ENCODE peak calls at places on chromosomes 7 and 10, in seven cellular contexts. One of them, this sample, is unnamed. For H3K4me1, the result is how much of the 10 kb centered on the place peaks cover.

GRCh38 chr10:93465806-93466675 is 16.1 kb downstream of the MYOF start:
- DNase-seq in right cardiac atrium: peak
- DNase-seq in body of pancreas: peak
- DNase-seq in IMR-90: peak
- DNase-seq in effector memory CD4-positive, alpha-beta T cell: no peak
- DNase-seq in SK-N-SH: peak
- DNase-seq in PC-3: peak
- DNase-seq in this sample: peak

GRCh38 chr10:132463333-132464255 is 66.6 kb downstream of the PWWP2B start:
- DNase-seq in right cardiac atrium: peak
- DNase-seq in effector memory CD4-positive, alpha-beta T cell: no peak
- DNase-seq in body of pancreas: peak
- DNase-seq in IMR-90: no peak
- DNase-seq in PC-3: no peak
- DNase-seq in SK-N-SH: no peak
- DNase-seq in this sample: peak

GRCh38 chr7:122337011-122337410 is 32.5 kb upstream of the FEZF1 start:
- DNase-seq in right cardiac atrium: no peak
- DNase-seq in IMR-90: no peak
- DNase-seq in PC-3: no peak
- DNase-seq in effector memory CD4-positive, alpha-beta T cell: no peak
- DNase-seq in body of pancreas: no peak
- DNase-seq in SK-N-SH: no peak
- DNase-seq in this sample: no peak

GRCh38 chr10:77036993-77037734 is 600.4 kb downstream of the KCNMA1 start:
- DNase-seq in body of pancreas: no peak
- DNase-seq in effector memory CD4-positive, alpha-beta T cell: no peak
- DNase-seq in right cardiac atrium: no peak
- DNase-seq in SK-N-SH: peak
- DNase-seq in PC-3: peak
- DNase-seq in IMR-90: no peak
- DNase-seq in this sample: no peak

GRCh38 chr7:151896486-151896885 is 19.6 kb upstream of the PRKAG2 start:
- DNase-seq in SK-N-SH: no peak
- DNase-seq in PC-3: no peak
- DNase-seq in effector memory CD4-positive, alpha-beta T cell: no peak
- DNase-seq in right cardiac atrium: no peak
- DNase-seq in IMR-90: no peak
- DNase-seq in body of pancreas: no peak
- DNase-seq in this sample: no peak

GRCh38 chr10:34838366-34838900 is 23.3 kb upstream of the PARD3 start:
- DNase-seq in effector memory CD4-positive, alpha-beta T cell: no peak
- DNase-seq in IMR-90: no peak
- DNase-seq in body of pancreas: no peak
- DNase-seq in right cardiac atrium: no peak
- DNase-seq in SK-N-SH: no peak
- DNase-seq in PC-3: no peak
- DNase-seq in this sample: no peak

GRCh38 chr10:83932245-83932644 is 207.1 kb upstream of the GHITM start:
- DNase-seq in right cardiac atrium: no peak
- DNase-seq in IMR-90: no peak
- DNase-seq in SK-N-SH: no peak
- DNase-seq in PC-3: no peak
- DNase-seq in body of pancreas: no peak
- DNase-seq in effector memory CD4-positive, alpha-beta T cell: no peak
- DNase-seq in this sample: no peak

GRCh38 chr10:132616170-132616994 is 78.8 kb downstream of the INPP5A start:
- DNase-seq in right cardiac atrium: peak
- DNase-seq in SK-N-SH: no peak
- DNase-seq in body of pancreas: peak
- DNase-seq in PC-3: no peak
- DNase-seq in IMR-90: no peak
- DNase-seq in effector memory CD4-positive, alpha-beta T cell: peak
- DNase-seq in this sample: no peak

GRCh38 chr7:42479452-42480303 is 242.7 kb upstream of the GLI3 start:
- DNase-seq in IMR-90: no peak
- DNase-seq in effector memory CD4-positive, alpha-beta T cell: no peak
- DNase-seq in PC-3: peak
- DNase-seq in SK-N-SH: no peak
- DNase-seq in right cardiac atrium: no peak
- DNase-seq in body of pancreas: no peak
- DNase-seq in this sample: no peak

GRCh38 chr10:132961-133898 is 2.0 kb upstream of the ZMYND11 start:
- DNase-seq in right cardiac atrium: no peak
- DNase-seq in PC-3: peak
- DNase-seq in IMR-90: peak
- DNase-seq in SK-N-SH: no peak
- DNase-seq in effector memory CD4-positive, alpha-beta T cell: no peak
- DNase-seq in body of pancreas: no peak
- DNase-seq in this sample: no peak

GRCh38 chr10:114388275-114388674 is 16.0 kb downstream of the AFAP1L2 start:
- DNase-seq in right cardiac atrium: no peak
- DNase-seq in effector memory CD4-positive, alpha-beta T cell: no peak
- DNase-seq in SK-N-SH: no peak
- DNase-seq in IMR-90: no peak
- DNase-seq in body of pancreas: no peak
- DNase-seq in PC-3: peak
- DNase-seq in this sample: no peak

GRCh38 chr10:82288461-82288881 is 413.5 kb downstream of the NRG3 start:
- DNase-seq in SK-N-SH: no peak
- DNase-seq in PC-3: no peak
- DNase-seq in IMR-90: no peak
- DNase-seq in effector memory CD4-positive, alpha-beta T cell: no peak
- DNase-seq in body of pancreas: no peak
- DNase-seq in right cardiac atrium: no peak
- DNase-seq in this sample: no peak

GRCh38 chr7:17239683-17240521 is 58.5 kb upstream of the AHR start:
- DNase-seq in body of pancreas: no peak
- DNase-seq in SK-N-SH: no peak
- DNase-seq in IMR-90: peak
- DNase-seq in PC-3: peak
- DNase-seq in right cardiac atrium: no peak
- DNase-seq in effector memory CD4-positive, alpha-beta T cell: no peak
- DNase-seq in this sample: no peak

GRCh38 chr10:86961481-86962091 is 3.2 kb downstream of the SNCG start:
- DNase-seq in right cardiac atrium: peak
- DNase-seq in effector memory CD4-positive, alpha-beta T cell: no peak
- DNase-seq in IMR-90: peak
- DNase-seq in body of pancreas: no peak
- DNase-seq in PC-3: peak
- DNase-seq in SK-N-SH: no peak
- DNase-seq in this sample: no peak

GRCh38 chr7:142352543-142352942 is 94.7 kb upstream of the PRSS58 start:
- DNase-seq in SK-N-SH: no peak
- DNase-seq in effector memory CD4-positive, alpha-beta T cell: no peak
- DNase-seq in body of pancreas: no peak
- DNase-seq in PC-3: no peak
- DNase-seq in IMR-90: peak
- DNase-seq in right cardiac atrium: no peak
- DNase-seq in this sample: no peak

GRCh38 chr7:90629306-90629918 is 33.3 kb downstream of the CDK14 start:
- DNase-seq in effector memory CD4-positive, alpha-beta T cell: no peak
- DNase-seq in body of pancreas: no peak
- DNase-seq in PC-3: peak
- DNase-seq in right cardiac atrium: no peak
- DNase-seq in SK-N-SH: peak
- DNase-seq in IMR-90: peak
- DNase-seq in this sample: no peak

DNA sequence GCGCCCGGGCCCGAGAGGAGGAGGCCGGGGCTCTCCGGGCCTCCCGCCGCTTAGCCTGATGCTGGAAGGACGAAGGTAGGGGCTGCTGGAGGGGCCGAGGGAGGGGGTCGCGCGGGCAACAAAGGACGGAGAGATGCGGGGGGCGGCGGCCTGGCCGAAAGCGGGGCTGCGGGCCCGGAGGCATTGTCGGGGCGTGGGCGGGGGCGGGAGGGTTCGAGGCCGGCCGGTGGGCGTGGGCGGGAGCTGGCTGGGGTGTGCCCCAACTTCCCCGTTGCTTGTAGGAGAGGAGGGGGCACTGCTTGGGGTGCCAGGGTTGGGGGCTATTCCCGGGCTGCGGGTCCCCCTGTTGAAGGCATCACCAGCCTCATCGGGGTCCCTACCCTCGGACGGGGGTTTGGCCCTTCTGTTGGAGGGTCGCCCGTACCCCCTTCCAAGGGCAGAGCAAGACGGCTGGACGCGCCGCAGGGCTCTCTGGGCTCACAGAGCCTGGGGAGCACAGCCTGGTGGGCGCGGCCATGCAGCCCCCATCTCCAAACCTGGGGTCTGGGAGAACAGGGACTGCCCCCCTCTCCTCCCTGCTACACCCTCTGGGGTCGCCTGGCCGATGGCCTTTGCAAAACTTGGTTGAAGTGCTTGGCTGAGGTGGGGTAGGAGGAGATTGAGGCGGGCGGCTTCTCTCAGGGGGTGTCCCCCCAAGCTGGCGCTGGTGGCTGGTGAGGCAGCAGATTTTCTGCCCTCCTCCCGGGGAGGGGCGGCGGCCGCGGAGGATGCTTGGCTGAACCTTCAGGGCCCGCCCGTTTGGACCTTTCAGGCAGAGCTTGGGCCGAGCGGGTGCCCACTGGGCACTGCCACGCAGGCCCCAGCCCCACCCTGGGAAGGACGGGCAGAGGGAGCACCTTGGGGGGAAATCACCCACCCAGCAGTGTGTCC is 718 bp downstream of the CLIP2 start:
- DNase-seq in right cardiac atrium: peak
- DNase-seq in body of pancreas: peak
- DNase-seq in PC-3: peak
- DNase-seq in SK-N-SH: peak
- DNase-seq in IMR-90: no peak
- DNase-seq in effector memory CD4-positive, alpha-beta T cell: peak
- DNase-seq in this sample: peak
- H3K27ac ChIP-seq in right cardiac atrium: no peak
- H3K27ac ChIP-seq in body of pancreas: peak
- H3K27ac ChIP-seq in PC-3: no peak
- H3K27ac ChIP-seq in SK-N-SH: peak
- H3K27ac ChIP-seq in IMR-90: peak
- H3K27ac ChIP-seq in effector memory CD4-positive, alpha-beta T cell: no peak
- H3K27ac ChIP-seq in this sample: no peak

GRCh38 chr10:112290054-112290373 is 6.8 kb downstream of the TECTB start:
- DNase-seq in SK-N-SH: no peak
- DNase-seq in body of pancreas: no peak
- DNase-seq in PC-3: no peak
- DNase-seq in effector memory CD4-positive, alpha-beta T cell: no peak
- DNase-seq in IMR-90: no peak
- DNase-seq in right cardiac atrium: no peak
- DNase-seq in this sample: no peak

GRCh38 chr10:112286837-112287818 is 3.9 kb downstream of the TECTB start:
- DNase-seq in IMR-90: no peak
- DNase-seq in body of pancreas: no peak
- DNase-seq in effector memory CD4-positive, alpha-beta T cell: no peak
- DNase-seq in SK-N-SH: no peak
- DNase-seq in right cardiac atrium: no peak
- DNase-seq in PC-3: no peak
- DNase-seq in this sample: no peak

GRCh38 chr10:112287844-112288243 is 4.6 kb downstream of the TECTB start:
- DNase-seq in IMR-90: no peak
- DNase-seq in SK-N-SH: no peak
- DNase-seq in right cardiac atrium: no peak
- DNase-seq in effector memory CD4-positive, alpha-beta T cell: no peak
- DNase-seq in body of pancreas: no peak
- DNase-seq in PC-3: no peak
- DNase-seq in this sample: no peak

GRCh38 chr10:112288526-112288925 is 5.3 kb downstream of the TECTB start:
- DNase-seq in effector memory CD4-positive, alpha-beta T cell: no peak
- DNase-seq in PC-3: no peak
- DNase-seq in IMR-90: no peak
- DNase-seq in right cardiac atrium: no peak
- DNase-seq in body of pancreas: no peak
- DNase-seq in SK-N-SH: no peak
- DNase-seq in this sample: no peak

DNA sequence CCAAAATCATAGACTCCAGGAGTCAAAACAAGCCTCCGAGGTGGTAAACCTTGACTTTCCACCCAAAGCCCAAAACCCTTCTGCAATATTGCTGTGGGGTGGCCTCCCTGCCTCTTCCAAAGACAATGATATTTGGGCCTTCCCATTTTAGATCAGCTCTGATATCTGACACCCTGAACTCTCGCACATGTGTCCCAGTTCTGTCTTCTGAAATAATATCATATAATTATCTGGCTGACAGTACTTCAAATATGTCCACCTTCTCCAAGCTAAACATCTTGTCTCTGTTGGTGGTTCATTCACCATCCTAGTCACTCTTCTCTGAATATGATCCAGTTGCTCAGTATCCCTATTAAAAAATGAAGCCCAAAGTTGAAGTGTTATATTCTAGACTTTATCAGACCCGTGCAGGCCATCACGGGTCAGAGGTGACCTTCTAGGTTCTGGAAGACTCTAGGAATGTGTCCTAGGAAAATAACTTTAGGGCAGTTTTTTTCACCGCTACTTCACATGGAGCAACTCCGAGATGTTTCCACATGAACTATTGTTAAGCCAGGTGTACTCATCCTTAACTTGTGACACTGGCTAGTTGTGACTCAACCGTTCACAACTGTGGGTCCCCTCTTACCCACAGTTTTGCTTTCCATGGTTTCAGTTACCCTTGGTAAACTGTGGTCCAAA is 6.3 kb downstream of the TECTB start:
- DNase-seq in IMR-90: no peak
- DNase-seq in right cardiac atrium: no peak
- DNase-seq in body of pancreas: no peak
- DNase-seq in PC-3: no peak
- DNase-seq in SK-N-SH: no peak
- DNase-seq in effector memory CD4-positive, alpha-beta T cell: no peak
- DNase-seq in this sample: no peak
- H3K4me1 ChIP-seq in IMR-90: under half
- H3K4me1 ChIP-seq in right cardiac atrium: under half
- H3K4me1 ChIP-seq in body of pancreas: under half
- H3K4me1 ChIP-seq in PC-3: under half
- H3K4me1 ChIP-seq in SK-N-SH: under half
- H3K4me1 ChIP-seq in effector memory CD4-positive, alpha-beta T cell: under half
- H3K4me1 ChIP-seq in this sample: under half

DNA sequence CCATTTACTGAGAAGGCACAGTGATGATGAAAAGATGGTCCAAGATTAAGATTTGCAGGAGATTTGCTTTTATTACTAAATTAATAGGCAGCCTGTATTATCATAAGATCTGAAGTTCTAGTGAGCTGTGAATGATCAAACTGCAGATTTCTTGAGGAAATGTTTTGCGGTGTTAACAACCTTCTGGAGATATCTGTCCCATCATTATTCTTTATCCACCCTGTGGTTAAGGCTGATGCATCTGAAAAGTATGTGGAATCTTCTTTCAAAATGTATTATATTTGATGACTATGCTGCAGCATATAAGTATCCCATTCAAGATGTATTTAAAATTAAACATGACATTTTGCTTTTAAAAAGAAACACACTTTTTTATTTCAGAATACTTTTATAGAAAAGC is 150.3 kb downstream of the POLR1F start:
- DNase-seq in body of pancreas: no peak
- DNase-seq in right cardiac atrium: no peak
- DNase-seq in SK-N-SH: no peak
- DNase-seq in PC-3: peak
- DNase-seq in effector memory CD4-positive, alpha-beta T cell: no peak
- DNase-seq in IMR-90: peak
- DNase-seq in this sample: no peak
- H3K27ac ChIP-seq in body of pancreas: no peak
- H3K27ac ChIP-seq in right cardiac atrium: no peak
- H3K27ac ChIP-seq in SK-N-SH: no peak
- H3K27ac ChIP-seq in PC-3: peak
- H3K27ac ChIP-seq in effector memory CD4-positive, alpha-beta T cell: no peak
- H3K27ac ChIP-seq in IMR-90: no peak
- H3K27ac ChIP-seq in this sample: no peak

GRCh38 chr7:28700084-28700483 is 258.0 kb downstream of the TRIL start:
- DNase-seq in effector memory CD4-positive, alpha-beta T cell: no peak
- DNase-seq in right cardiac atrium: no peak
- DNase-seq in body of pancreas: no peak
- DNase-seq in SK-N-SH: no peak
- DNase-seq in PC-3: no peak
- DNase-seq in IMR-90: no peak
- DNase-seq in this sample: no peak
- H3K4me1 ChIP-seq in effector memory CD4-positive, alpha-beta T cell: under half
- H3K4me1 ChIP-seq in right cardiac atrium: under half
- H3K4me1 ChIP-seq in body of pancreas: under half
- H3K4me1 ChIP-seq in SK-N-SH: under half
- H3K4me1 ChIP-seq in PC-3: under half
- H3K4me1 ChIP-seq in IMR-90: under half
- H3K4me1 ChIP-seq in this sample: half or more

This sample was measured in psoas muscle.